ENCODE peak calls at places on chromosomes 13 and 19, in four cellular contexts. One of them, this sample, is unnamed.

GRCh38 chr19:49553451-49554271 is 25.9 kb downstream of the RCN3 start:
- DNase-seq in H1: no peak
- DNase-seq in K562: no peak
- DNase-seq in HepG2: peak; percentile 79
- DNase-seq in this sample: no peak

GRCh38 chr13:20408181-20408580 is 117.5 kb downstream of the CRYL1 start:
- DNase-seq in H1: no peak
- DNase-seq in K562: no peak
- DNase-seq in HepG2: no peak
- DNase-seq in this sample: no peak

GRCh38 chr13:22883262-22883840 is 297.4 kb upstream of the SGCG start:
- DNase-seq in H1: no peak
- DNase-seq in K562: no peak
- DNase-seq in HepG2: no peak
- DNase-seq in this sample: peak; percentile 21

GRCh38 chr19:18606281-18607221 is at the start of gene CRLF1:
- DNase-seq in H1: no peak
- DNase-seq in K562: no peak
- DNase-seq in HepG2: peak; percentile 39
- DNase-seq in this sample: no peak

GRCh38 chr19:35754365-35755139 is 2.3 kb downstream of the HSPB6 start:
- DNase-seq in H1: no peak
- DNase-seq in K562: no peak
- DNase-seq in HepG2: no peak
- DNase-seq in this sample: no peak

GRCh38 chr13:88622362-88622973 is 951.3 kb downstream of the SLITRK5 start:
- DNase-seq in H1: no peak
- DNase-seq in K562: no peak
- DNase-seq in HepG2: no peak
- DNase-seq in this sample: no peak

GRCh38 chr19:6743714-6744380 is 4.4 kb downstream of the TRIP10 start:
- DNase-seq in H1: no peak
- DNase-seq in K562: no peak
- DNase-seq in HepG2: no peak
- DNase-seq in this sample: no peak

GRCh38 chr19:14654786-14655185 is 19.9 kb downstream of the ADGRE3 start:
- DNase-seq in H1: no peak
- DNase-seq in K562: no peak
- DNase-seq in HepG2: no peak
- DNase-seq in this sample: no peak

GRCh38 chr13:67150608-67151007 is 79.5 kb downstream of the PCDH9 start:
- DNase-seq in H1: no peak
- DNase-seq in K562: no peak
- DNase-seq in HepG2: no peak
- DNase-seq in this sample: no peak

GRCh38 chr13:32272021-32272695 is 43.0 kb downstream of the ZAR1L start:
- DNase-seq in H1: no peak
- DNase-seq in K562: no peak
- DNase-seq in HepG2: no peak
- DNase-seq in this sample: no peak

GRCh38 chr19:1619094-1619439 is 13.8 kb upstream of the UQCR11 start:
- DNase-seq in H1: no peak
- DNase-seq in K562: no peak
- DNase-seq in HepG2: no peak
- DNase-seq in this sample: no peak

GRCh38 chr13:107866666-107867623 is 348.4 kb downstream of the LIG4 start:
- DNase-seq in H1: peak; percentile 63
- DNase-seq in K562: peak; percentile 90
- DNase-seq in HepG2: no peak
- DNase-seq in this sample: no peak

GRCh38 chr13:83085186-83085900 is 796.9 kb downstream of the SLITRK1 start:
- DNase-seq in H1: no peak
- DNase-seq in K562: no peak
- DNase-seq in HepG2: no peak
- DNase-seq in this sample: no peak

GRCh38 chr19:46979770-46980105 is 39.9 kb upstream of the NPAS1 start:
- DNase-seq in H1: no peak
- DNase-seq in K562: no peak
- DNase-seq in HepG2: no peak
- DNase-seq in this sample: no peak

GRCh38 chr13:50209646-50210045 is 194.4 kb downstream of the KCNRG start:
- DNase-seq in H1: no peak
- DNase-seq in K562: no peak
- DNase-seq in HepG2: no peak
- DNase-seq in this sample: no peak

GRCh38 chr13:40187324-40187795 is 479.1 kb downstream of the FOXO1 start:
- DNase-seq in H1: no peak
- DNase-seq in K562: no peak
- DNase-seq in HepG2: no peak
- DNase-seq in this sample: no peak

GRCh38 chr13:24269803-24270202 is 39.6 kb upstream of the C1QTNF9 start:
- DNase-seq in H1: no peak
- DNase-seq in K562: no peak
- DNase-seq in HepG2: no peak
- DNase-seq in this sample: no peak

GRCh38 chr13:31174018-31174417 is 12.3 kb upstream of the HSPH1 start:
- DNase-seq in H1: no peak
- DNase-seq in K562: no peak
- DNase-seq in HepG2: peak; percentile 38
- DNase-seq in this sample: no peak

GRCh38 chr19:3808420-3809143 is 22.4 kb upstream of the MATK start:
- DNase-seq in H1: no peak
- DNase-seq in K562: no peak
- DNase-seq in HepG2: no peak
- DNase-seq in this sample: no peak

GRCh38 chr13:102018716-102019115 is 383.1 kb downstream of the FGF14 start:
- DNase-seq in H1: no peak
- DNase-seq in K562: no peak
- DNase-seq in HepG2: no peak
- DNase-seq in this sample: no peak
- TF ChIP-seq SP1 in H1: no peak
- TF ChIP-seq SP1 in K562: no peak
- TF ChIP-seq SP1 in HepG2: no peak
- TF ChIP-seq SP1 in this sample: no peak

GRCh38 chr19:280541-281007 is 10.6 kb downstream of the PLPP2 start:
- DNase-seq in H1: no peak
- DNase-seq in K562: peak; percentile 47
- DNase-seq in HepG2: no peak
- DNase-seq in this sample: no peak

GRCh38 chr19:279656-280055 is 11.5 kb downstream of the PLPP2 start:
- DNase-seq in H1: no peak
- DNase-seq in K562: no peak
- DNase-seq in HepG2: no peak
- DNase-seq in this sample: no peak

GRCh38 chr19:277581-278165 is 13.5 kb downstream of the PLPP2 start:
- DNase-seq in H1: peak; percentile 60
- DNase-seq in K562: peak; percentile 56
- DNase-seq in HepG2: no peak
- DNase-seq in this sample: no peak

GRCh38 chr19:281156-281853 is 9.9 kb downstream of the PLPP2 start:
- DNase-seq in H1: no peak
- DNase-seq in K562: no peak
- DNase-seq in HepG2: no peak
- DNase-seq in this sample: no peak

DNA sequence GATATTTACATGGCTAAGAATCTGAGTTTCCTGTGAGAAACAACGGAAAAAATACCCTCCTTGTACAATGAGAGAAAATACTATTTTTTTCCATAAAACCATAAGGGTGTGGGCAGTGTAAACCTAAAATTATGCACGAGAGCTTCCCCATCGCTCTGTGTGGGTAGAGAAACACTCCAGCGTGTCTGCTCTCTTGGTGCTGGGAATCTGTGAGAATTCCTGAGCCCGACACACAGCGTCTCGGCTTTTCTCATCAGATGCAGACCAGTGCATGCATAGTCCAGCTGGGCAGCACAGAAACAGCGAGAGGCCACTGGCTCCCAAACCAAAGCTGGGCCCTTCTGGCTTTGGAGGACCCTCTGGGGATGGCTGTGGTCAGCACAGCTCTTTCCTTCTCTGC is 12.0 kb downstream of the PLPP2 start:
- DNase-seq in H1: no peak
- DNase-seq in K562: no peak
- DNase-seq in HepG2: no peak
- DNase-seq in this sample: no peak
- TF ChIP-seq HDAC6 in H1: no peak
- TF ChIP-seq HDAC6 in K562: no peak
- TF ChIP-seq HDAC6 in HepG2: no peak
- TF ChIP-seq HDAC6 in this sample: no peak

GRCh38 chr13:75749407-75749806 is 113.3 kb downstream of the LMO7 start:
- DNase-seq in H1: no peak
- DNase-seq in K562: no peak
- DNase-seq in HepG2: no peak
- DNase-seq in this sample: no peak
- TF ChIP-seq SP1 in H1: no peak
- TF ChIP-seq SP1 in K562: no peak
- TF ChIP-seq SP1 in HepG2: no peak
- TF ChIP-seq SP1 in this sample: no peak

GRCh38 chr19:12944064-12944674 is 1.5 kb upstream of the RAD23A start:
- DNase-seq in H1: no peak
- DNase-seq in K562: no peak
- DNase-seq in HepG2: no peak
- DNase-seq in this sample: no peak

GRCh38 chr19:12945479-12946091 is at the start of gene RAD23A:
- DNase-seq in H1: peak; percentile 99
- DNase-seq in K562: peak; percentile 100
- DNase-seq in HepG2: peak; percentile 93
- DNase-seq in this sample: peak; percentile 94

GRCh38 chr19:12948597-12949362 is 3.1 kb downstream of the RAD23A start:
- DNase-seq in H1: no peak
- DNase-seq in K562: no peak
- DNase-seq in HepG2: no peak
- DNase-seq in this sample: no peak

GRCh38 chr19:12947702-12948596 is 2.3 kb downstream of the RAD23A start:
- DNase-seq in H1: no peak
- DNase-seq in K562: no peak
- DNase-seq in HepG2: no peak
- DNase-seq in this sample: no peak

DNA sequence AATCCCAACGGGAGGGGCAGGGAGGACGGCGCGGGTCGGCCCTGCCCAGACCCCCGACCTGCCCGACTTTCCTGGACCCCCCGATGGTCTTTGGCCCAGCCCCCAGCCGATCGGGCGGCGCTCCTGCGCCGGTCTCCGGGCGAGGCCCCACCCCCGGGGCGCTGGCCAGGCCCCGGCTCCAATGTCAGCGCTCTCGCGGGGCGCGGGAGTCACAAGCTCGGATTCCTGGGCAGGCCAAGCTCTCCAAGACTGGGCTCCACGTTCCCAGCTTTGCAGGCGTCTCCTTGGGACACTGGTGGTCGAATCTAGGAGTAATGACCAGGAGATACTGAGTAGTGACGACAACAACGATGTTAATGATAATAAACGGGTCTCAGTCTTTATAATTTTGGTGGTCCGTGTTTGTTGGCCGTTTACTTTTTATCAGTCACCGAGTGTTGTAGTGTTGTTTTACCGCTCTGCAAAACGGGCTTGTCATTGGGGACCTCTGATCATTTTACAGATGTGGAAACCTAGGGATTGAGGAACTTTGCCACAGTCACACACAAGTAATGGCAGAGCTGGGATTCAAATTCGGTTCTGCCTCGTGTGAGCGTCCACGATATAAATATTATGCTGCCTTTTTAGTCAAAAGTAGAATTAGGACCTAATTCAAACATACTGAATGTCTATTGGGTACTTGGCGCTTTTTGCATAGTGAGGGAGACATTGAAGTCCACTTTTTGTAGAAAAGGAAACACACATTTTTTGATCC is 607 bp downstream of the RAD23A start:
- DNase-seq in H1: peak; percentile 89
- DNase-seq in K562: peak; percentile 85
- DNase-seq in HepG2: peak; percentile 71
- DNase-seq in this sample: no peak
- TF ChIP-seq HDAC6 in H1: no peak
- TF ChIP-seq HDAC6 in K562: no peak
- TF ChIP-seq HDAC6 in HepG2: no peak
- TF ChIP-seq HDAC6 in this sample: no peak

This sample was measured in GM12878.